ENCODE peak calls at places on chromosomes 12 and 14, in five cellular contexts. X is iPS DF 6.9, R is aorta, L is left ventricle myocardium inferior, I is mesendoderm. N is an unnamed sample. For H3K4me1, the result is how much of the 10 kb centered on the place peaks cover.

GRCh38 chr12:76936562-76937185 is 57.9 kb upstream of the CSRP2 start:
- DNase-seq in X (no peak), R (no peak), L (no peak), I (peak), N (no peak)

GRCh38 chr14:75905505-75905904 is 76.3 kb downstream of the TGFB3 start:
- DNase-seq in X (no peak), R (no peak), L (peak), I (no peak), N (no peak)

GRCh38 chr14:77023001-77023996 is 5.2 kb downstream of the IRF2BPL start:
- DNase-seq in X (no peak), R (peak), L (no peak), I (peak), N (no peak)

GRCh38 chr12:55822228-55822627 is 4.4 kb downstream of the ORMDL2 start:
- DNase-seq in X (no peak), R (peak), L (no peak), I (peak), N (no peak)

GRCh38 chr12:73529954-73530353 is 1007.7 kb upstream of the ATXN7L3B start:
- DNase-seq in X (no peak), R (no peak), L (no peak), I (no peak), N (no peak)

GRCh38 chr14:76546426-76547221 is 170.7 kb downstream of the ESRRB start:
- DNase-seq in X (peak), R (no peak), L (no peak), I (peak), N (no peak)

GRCh38 chr12:94266796-94267529 is 118.6 kb downstream of the PLXNC1 start:
- DNase-seq in X (no peak), R (no peak), L (no peak), I (no peak), N (no peak)

GRCh38 chr12:105581420-105581819 is 250.9 kb downstream of the C12orf75 start:
- DNase-seq in X (no peak), R (no peak), L (no peak), I (peak), N (no peak)

GRCh38 chr14:95290769-95291440 is 28.8 kb downstream of the CLMN start:
- DNase-seq in X (no peak), R (no peak), L (peak), I (peak), N (no peak)

GRCh38 chr12:53279283-53279869 is 11.3 kb downstream of the ESPL1 start:
- DNase-seq in X (no peak), R (no peak), L (no peak), I (no peak), N (no peak)

GRCh38 chr12:79933043-79933442 is 1.9 kb downstream of the PPP1R12A start:
- DNase-seq in X (no peak), R (no peak), L (no peak), I (no peak), N (no peak)

GRCh38 chr14:52481864-52482263 is 70.4 kb downstream of the TXNDC16 start:
- DNase-seq in X (no peak), R (no peak), L (no peak), I (no peak), N (no peak)

GRCh38 chr12:57224973-57225679 is 4.4 kb upstream of the SHMT2 start:
- DNase-seq in X (no peak), R (no peak), L (peak), I (peak), N (no peak)

GRCh38 chr12:3357950-3358525 is 133.0 kb upstream of the PRMT8 start:
- DNase-seq in X (no peak), R (no peak), L (no peak), I (no peak), N (peak)

GRCh38 chr12:113248842-113249435 is 27.7 kb downstream of the TPCN1 start:
- DNase-seq in X (no peak), R (peak), L (no peak), I (no peak), N (no peak)

GRCh38 chr12:72271401-72271740 is 799 bp upstream of the TRHDE start:
- DNase-seq in X (no peak), R (peak), L (no peak), I (no peak), N (no peak)

GRCh38 chr12:67430708-67431335 is 161.7 kb downstream of the CAND1 start:
- DNase-seq in X (no peak), R (peak), L (peak), I (peak), N (peak)

GRCh38 chr12:110582286-110583136 is 607 bp downstream of the PPTC7 start:
- DNase-seq in X (no peak), R (peak), L (peak), I (peak), N (peak)

GRCh38 chr12:101490286-101490920 is 15.3 kb downstream of the SPIC start:
- DNase-seq in X (peak), R (no peak), L (no peak), I (peak), N (no peak)

GRCh38 chr12:53207042-53207441 is at the start of gene ITGB7:
- DNase-seq in X (no peak), R (peak), L (no peak), I (no peak), N (no peak)

GRCh38 chr12:67826946-67827719 is 162.1 kb upstream of the IFNG-AS1 start:
- DNase-seq in X (no peak), R (no peak), L (no peak), I (no peak), N (no peak)

GRCh38 chr12:24822121-24822899 is 126.6 kb downstream of the BCAT1 start:
- DNase-seq in X (no peak), R (no peak), L (no peak), I (no peak), N (no peak)

GRCh38 chr12:83573676-83574075 is 887.0 kb downstream of the TMTC2 start:
- DNase-seq in X (no peak), R (no peak), L (no peak), I (peak), N (peak)

GRCh38 chr14:65403231-65403630 is 9.3 kb upstream of the FUT8 start:
- DNase-seq in X (no peak), R (no peak), L (no peak), I (no peak), N (no peak)

GRCh38 chr12:72077111-72077820 is 138.6 kb downstream of the TPH2 start:
- DNase-seq in X (no peak), R (no peak), L (no peak), I (peak), N (no peak)

GRCh38 chr14:104112609-104113571 is 25.5 kb upstream of the KIF26A start:
- DNase-seq in X (no peak), R (peak), L (peak), I (no peak), N (peak)

GRCh38 chr12:83823386-83824045 is 1089.1 kb downstream of the SLC6A15 start:
- DNase-seq in X (peak), R (peak), L (no peak), I (peak), N (no peak)

DNA sequence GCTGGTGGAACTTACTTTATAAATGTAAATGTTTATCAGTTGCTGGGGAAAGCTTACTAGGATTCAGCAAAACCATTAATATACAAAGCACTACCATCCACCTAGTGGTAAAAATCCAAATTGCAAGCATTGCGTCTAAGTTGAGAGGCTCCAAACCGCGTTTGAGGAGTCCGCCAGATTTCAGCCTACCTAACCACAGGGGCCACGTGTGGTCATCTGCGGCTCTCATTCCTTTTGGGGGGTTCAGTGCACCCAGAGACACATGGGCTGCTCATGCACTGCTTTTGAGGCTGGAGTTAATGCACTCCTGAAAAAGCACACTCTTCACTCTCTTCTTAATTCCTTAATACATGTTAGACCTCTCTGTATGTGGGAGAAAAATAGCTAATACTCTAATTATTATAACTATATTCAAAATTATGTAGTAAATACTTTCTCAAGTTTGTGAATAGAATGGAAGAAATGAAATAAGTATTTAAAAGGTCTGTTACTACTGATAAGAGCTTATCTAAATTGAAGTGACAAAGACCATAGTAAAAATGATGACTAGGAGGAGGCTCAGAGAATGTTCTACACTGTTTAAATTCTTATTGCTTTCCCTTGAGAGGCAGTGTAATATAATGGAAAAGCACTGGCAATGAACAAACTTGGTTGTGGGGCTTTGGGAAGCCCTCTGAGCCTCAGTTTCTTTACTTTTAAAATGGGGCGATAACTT is 41.4 kb upstream of the MANSC4 start:
- DNase-seq in X (peak), R (no peak), L (no peak), I (peak), N (no peak)
- H3K4me1 ChIP-seq in X (under half), R (under half), L (under half), I (under half), N (under half)

GRCh38 chr12:97552410-97553050 is 89.9 kb downstream of the RMST start:
- DNase-seq in X (no peak), R (no peak), L (no peak), I (no peak), N (no peak)

GRCh38 chr12:97560359-97560758 is 97.8 kb downstream of the RMST start:
- DNase-seq in X (no peak), R (no peak), L (no peak), I (peak), N (no peak)

GRCh38 chr12:97557116-97557515 is 94.5 kb downstream of the RMST start:
- DNase-seq in X (no peak), R (no peak), L (no peak), I (no peak), N (no peak)

GRCh38 chr12:97556201-97556824 is 93.7 kb downstream of the RMST start:
- DNase-seq in X (no peak), R (no peak), L (peak), I (peak), N (no peak)

DNA sequence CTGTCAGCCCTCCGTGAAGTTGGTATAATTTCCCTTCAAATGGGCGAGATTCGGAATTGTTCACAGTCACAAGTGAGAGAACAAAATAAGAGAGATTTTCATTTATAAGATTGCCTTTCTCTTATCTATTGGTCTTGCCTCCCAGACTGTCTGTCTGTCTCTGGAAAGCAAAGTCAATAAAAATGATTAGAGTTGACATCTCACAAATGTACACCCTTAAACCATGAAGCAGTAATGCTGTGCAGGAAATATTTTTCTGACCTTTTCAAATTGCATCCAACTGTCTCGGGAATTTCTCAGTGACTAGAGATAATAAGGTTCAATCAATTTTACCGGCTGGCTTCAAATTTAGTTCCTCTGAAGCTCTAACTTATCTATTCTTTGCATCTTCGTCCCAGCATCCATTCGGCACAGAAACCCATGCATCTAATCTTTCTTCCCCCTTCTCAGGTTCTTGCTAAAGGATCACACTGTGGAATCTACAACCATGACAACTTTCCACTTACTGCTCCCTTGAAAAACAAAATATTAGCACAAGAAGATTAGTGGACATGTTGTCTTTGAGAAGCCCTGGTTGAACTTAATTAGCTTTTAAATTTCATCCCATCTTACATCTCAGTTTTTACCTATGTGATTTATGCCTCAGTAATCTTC is 93.1 kb downstream of the RMST start:
- DNase-seq in X (no peak), R (no peak), L (no peak), I (no peak), N (no peak)
- H3K4me1 ChIP-seq in X (under half), R (under half), L (under half), I (under half), N (under half)

GRCh38 chr12:124578854-124579253 is 11.4 kb upstream of the NCOR2 start:
- DNase-seq in X (no peak), R (no peak), L (no peak), I (no peak), N (no peak)
- H3K4me1 ChIP-seq in X (under half), R (under half), L (under half), I (under half), N (under half)

GRCh38 chr12:6374781-6375150 is 597 bp downstream of the SCNN1A start:
- DNase-seq in X (no peak), R (no peak), L (no peak), I (no peak), N (no peak)

GRCh38 chr12:6370994-6371754 is 4.2 kb downstream of the SCNN1A start:
- DNase-seq in X (peak), R (peak), L (no peak), I (peak), N (no peak)

GRCh38 chr12:6372403-6373003 is 2.9 kb downstream of the SCNN1A start:
- DNase-seq in X (no peak), R (peak), L (no peak), I (peak), N (peak)

GRCh38 chr12:6374028-6374780 is 1.2 kb downstream of the SCNN1A start:
- DNase-seq in X (no peak), R (no peak), L (no peak), I (peak), N (no peak)

DNA sequence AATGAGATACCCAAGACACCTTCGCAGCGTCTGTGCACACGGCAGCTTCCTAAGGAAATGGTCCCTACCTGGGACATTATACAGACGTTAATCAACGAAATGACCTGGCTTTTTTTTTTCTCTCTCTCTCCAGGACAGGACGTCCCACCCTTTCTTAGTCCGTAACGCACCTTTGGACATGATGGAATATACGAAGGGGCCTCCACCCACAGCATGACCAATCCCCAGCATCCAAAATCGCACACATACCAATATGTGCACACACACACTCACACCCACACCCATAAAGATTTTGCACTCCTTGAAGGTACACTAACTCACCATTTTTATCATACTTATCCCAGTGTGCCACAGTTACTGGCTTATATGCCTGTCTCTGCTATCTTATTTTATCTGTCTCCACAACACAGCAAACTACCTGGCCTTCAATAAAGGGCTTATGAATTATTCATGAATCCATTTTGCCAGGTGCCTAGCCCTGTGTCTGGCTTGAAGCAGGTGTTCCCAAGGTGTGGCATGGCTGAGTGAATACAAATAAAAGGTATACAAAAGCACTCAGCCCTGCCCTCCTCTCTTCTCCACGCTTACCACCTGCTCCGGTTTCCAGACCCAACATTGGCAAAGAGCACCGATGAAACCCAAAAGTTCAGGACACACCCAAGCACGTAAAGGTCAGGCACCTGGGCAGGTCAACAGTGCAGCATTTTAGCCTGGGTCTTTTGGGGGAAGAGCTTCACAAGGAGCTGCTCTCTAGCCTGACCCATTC is 2.2 kb downstream of the SCNN1A start:
- DNase-seq in X (no peak), R (peak), L (no peak), I (no peak), N (no peak)
- H3K4me1 ChIP-seq in X (under half), R (under half), L (under half), I (under half), N (under half)

GRCh38 chr12:26113194-26113654 is 11.6 kb downstream of the BHLHE41 start:
- DNase-seq in X (no peak), R (no peak), L (no peak), I (no peak), N (peak)
- H3K4me1 ChIP-seq in X (under half), R (under half), L (half or more), I (under half), N (under half)

DNA sequence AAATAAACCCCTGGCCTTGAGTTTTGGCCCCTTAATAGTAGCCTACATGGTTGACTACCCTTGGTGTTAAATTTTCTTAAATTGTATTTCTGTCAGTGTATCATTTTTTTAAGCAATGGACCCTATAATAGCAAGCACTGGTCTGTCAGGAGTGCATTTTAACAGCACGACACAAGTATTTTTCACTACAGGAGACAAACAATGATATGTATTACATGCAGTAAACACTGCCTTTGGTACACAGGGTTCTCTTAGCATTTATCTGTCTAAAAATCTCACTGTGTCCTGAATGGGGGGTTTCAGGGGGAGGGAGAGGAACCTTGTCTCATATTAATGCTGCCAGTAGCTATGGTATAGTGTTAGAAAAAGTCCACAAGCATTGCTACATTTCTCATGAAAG is 18.4 kb downstream of the LMO3 start:
- DNase-seq in X (no peak), R (no peak), L (no peak), I (no peak), N (no peak)
- H3K4me1 ChIP-seq in X (under half), R (under half), L (under half), I (under half), N (under half)

N was measured in tibial artery.